ENCODE peak calls at places on chromosomes 12 and 14, in eight cellular contexts. Y is dorsolateral prefrontal cortex, W is endothelial cell of umbilical vein, H is HepG2, D is esophagus squamous epithelium, K is cardiac muscle cell, O is brain microvascular endothelial cell, N is ovary. F is an unnamed sample.

GRCh38 chr12:1518763-1519516 is 75.4 kb downstream of the FBXL14 start:
- DNase-seq in Y (no peak), H (peak; percentile 66), K (peak; percentile 65), W (peak; percentile 41), O (peak; percentile 81), N (peak; percentile 29), D (no peak), F (peak; percentile 93)

GRCh38 chr12:57200497-57200896 is 16.1 kb upstream of the NXPH4 start:
- DNase-seq in N (no peak), W (no peak), K (no peak), D (no peak), Y (no peak), O (no peak), H (no peak), F (no peak)

GRCh38 chr12:34124608-34125007 is 102.3 kb downstream of the ALG10 start:
- DNase-seq in N (no peak), O (no peak), W (no peak), H (no peak), K (no peak), Y (no peak), D (no peak), F (no peak)

GRCh38 chr12:78680596-78680995 is 184.0 kb upstream of the SYT1 start:
- DNase-seq in W (no peak), N (no peak), D (no peak), H (no peak), K (no peak), Y (no peak), O (no peak), F (no peak)

GRCh38 chr12:9049520-9050133 is 60.3 kb downstream of the KLRG1 start:
- DNase-seq in O (peak; percentile 39), Y (no peak), H (peak; percentile 46), K (peak; percentile 68), N (no peak), D (no peak), W (peak; percentile 62), F (peak; percentile 28)

GRCh38 chr14:50756300-50756699 is 74.7 kb downstream of the NIN start:
- DNase-seq in Y (no peak), K (no peak), D (no peak), W (no peak), O (no peak), N (no peak), H (no peak), F (no peak)

GRCh38 chr14:104387000-104387384 is 192.6 kb upstream of the C14orf180 start:
- DNase-seq in Y (no peak), H (no peak), N (peak; percentile 3), K (no peak), W (no peak), D (no peak), O (no peak), F (no peak)

GRCh38 chr12:124928095-124928911 is 13.9 kb upstream of the UBC start:
- DNase-seq in O (peak; percentile 76), N (peak; percentile 89), H (no peak), W (peak; percentile 94), D (no peak), Y (peak; percentile 30), K (peak; percentile 87), F (peak; percentile 99)

DNA sequence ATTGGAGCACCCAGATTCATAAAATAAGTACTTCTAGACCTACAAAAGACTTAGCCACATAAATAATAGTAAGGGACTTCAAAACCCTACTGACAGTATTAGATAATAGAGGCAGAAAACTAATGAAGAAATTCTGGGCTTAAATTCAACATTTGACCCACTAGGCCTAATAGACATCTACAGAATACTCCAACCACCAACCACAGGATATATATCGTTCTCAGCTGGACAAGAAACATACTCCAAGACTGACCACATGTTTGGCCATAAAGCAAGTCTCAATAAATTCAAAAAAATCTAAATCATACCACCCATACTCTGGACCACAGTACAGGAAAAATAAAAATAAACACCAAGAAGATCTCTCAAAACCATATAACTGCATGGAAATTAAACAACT is 113.8 kb upstream of the CCDC175 start:
- DNase-seq in K (no peak), O (no peak), H (no peak), Y (no peak), W (no peak), N (no peak), D (no peak), F (no peak)
- H3K27ac ChIP-seq in K (no peak overlapping the region), O (no peak overlapping the region), H (no peak overlapping the region), Y (no peak overlapping the region), W (no peak overlapping the region), N (no peak overlapping the region), D (no peak overlapping the region), F (no peak overlapping the region)

GRCh38 chr12:76531056-76531455 is 28.5 kb downstream of the OSBPL8 start:
- DNase-seq in W (no peak), O (no peak), D (no peak), K (no peak), N (no peak), Y (no peak), H (no peak), F (no peak)
- TF ChIP-seq CTCF in W (no peak), O (no peak), D (no peak), K (no peak), N (no peak), Y (no peak), H (no peak), F (no peak)

GRCh38 chr12:95473947-95474817 is at the start of gene METAP2:
- DNase-seq in K (peak; percentile 98), O (peak; percentile 98), W (peak; percentile 97), N (peak; percentile 97), Y (peak; percentile 98), D (peak; percentile 75), H (peak; percentile 92), F (peak; percentile 98)
- H3K27ac ChIP-seq in K (peak within 1 kb of the TSS; percentile 94), O (peak within 1 kb of the TSS; percentile 78), W (peak within 1 kb of the TSS; percentile 87), N (peak within 1 kb of the TSS; percentile 79), Y (peak within 1 kb of the TSS; percentile 78), D (peak within 1 kb of the TSS; percentile 95), H (peak within 1 kb of the TSS; percentile 86), F (peak within 1 kb of the TSS; percentile 93)

DNA sequence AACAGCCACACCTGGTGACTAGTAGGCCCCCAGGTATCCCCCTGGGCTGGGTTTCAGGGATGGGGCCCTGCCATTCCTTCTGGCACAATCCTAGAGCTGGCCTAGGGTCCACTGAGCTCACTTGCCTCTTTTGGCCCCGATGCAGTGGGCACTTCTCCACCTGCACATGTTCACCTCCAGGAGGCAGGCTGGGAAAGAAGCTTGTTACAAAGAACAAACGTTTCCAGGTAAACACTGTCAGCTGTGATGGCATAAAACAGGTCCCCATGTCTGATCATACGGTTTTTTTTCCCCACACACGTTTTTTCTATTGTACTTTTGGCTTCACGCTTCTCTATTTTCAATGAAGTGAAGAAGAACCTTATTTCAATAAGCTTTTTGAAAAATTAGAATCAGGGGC is 15.8 kb upstream of the HVCN1 start:
- DNase-seq in W (no peak), H (peak; percentile 68), O (no peak), D (no peak), Y (no peak), N (no peak), K (no peak), F (peak; percentile 24)
- TF ChIP-seq CTCF in W (no peak), H (peak; percentile 79), O (peak; percentile 39), D (peak; percentile 10), Y (no peak), N (no peak), K (peak; percentile 20), F (peak; percentile 75)

GRCh38 chr14:93042968-93043940 is 72.5 kb downstream of the ITPK1 start:
- DNase-seq in W (peak; percentile 22), Y (no peak), N (no peak), D (no peak), O (peak; percentile 87), H (peak; percentile 90), K (peak; percentile 86), F (peak; percentile 96)
- H3K27ac ChIP-seq in W (peak overlapping the region; percentile 2), Y (no peak overlapping the region), N (no peak overlapping the region), D (peak overlapping the region; percentile 87), O (no peak overlapping the region), H (peak overlapping the region; percentile 48), K (no peak overlapping the region), F (peak overlapping the region; percentile 97)

F was measured in mammary epithelial cell.